ENCODE peak calls at places on chromosomes 7 and 10, in four cellular contexts. G is B cell, L is GM13976, C is RWPE1. W is an unnamed sample.
A peak's percentile ranks its signal among the peaks of the same experiment; 100 is the strongest.

GRCh38 chr7:156490021-156490800 is 150.4 kb upstream of the RNF32 start:
- DNase-seq in G (no peak), L (no peak), C (no peak), W (no peak)

GRCh38 chr7:13850185-13850752 is 139.2 kb downstream of the ETV1 start:
- DNase-seq in G (no peak), C (peak; percentile 87), L (peak; percentile 22), W (no peak)

GRCh38 chr10:120841522-120842189 is 9.5 kb upstream of the WDR11 start:
- DNase-seq in G (no peak), L (no peak), C (no peak), W (no peak)

GRCh38 chr10:45160266-45160665 is 155.1 kb downstream of the OR13A1 start:
- DNase-seq in G (no peak), L (no peak), C (peak; percentile 17), W (no peak)

GRCh38 chr7:36287371-36288241 is 102.1 kb upstream of the ANLN start:
- DNase-seq in G (peak; percentile 57), C (no peak), L (no peak), W (no peak)

GRCh38 chr10:68332259-68333057 is at the start of gene PBLD:
- DNase-seq in G (peak; percentile 42), C (peak; percentile 66), L (peak; percentile 50), W (peak; percentile 77)

GRCh38 chr10:86415583-86415982 is 49.0 kb upstream of the GRID1 start:
- DNase-seq in L (no peak), C (no peak), G (no peak), W (no peak)

GRCh38 chr7:25970381-25970780 is 181.6 kb upstream of the NFE2L3 start:
- DNase-seq in G (no peak), C (no peak), L (no peak), W (no peak)

GRCh38 chr10:83176901-83177300 is 962.4 kb upstream of the GHITM start:
- DNase-seq in G (no peak), L (no peak), C (no peak), W (no peak)

GRCh38 chr7:140677496-140677895 is 4.8 kb downstream of the ADCK2 start:
- DNase-seq in G (no peak), L (no peak), C (no peak), W (no peak)

DNA sequence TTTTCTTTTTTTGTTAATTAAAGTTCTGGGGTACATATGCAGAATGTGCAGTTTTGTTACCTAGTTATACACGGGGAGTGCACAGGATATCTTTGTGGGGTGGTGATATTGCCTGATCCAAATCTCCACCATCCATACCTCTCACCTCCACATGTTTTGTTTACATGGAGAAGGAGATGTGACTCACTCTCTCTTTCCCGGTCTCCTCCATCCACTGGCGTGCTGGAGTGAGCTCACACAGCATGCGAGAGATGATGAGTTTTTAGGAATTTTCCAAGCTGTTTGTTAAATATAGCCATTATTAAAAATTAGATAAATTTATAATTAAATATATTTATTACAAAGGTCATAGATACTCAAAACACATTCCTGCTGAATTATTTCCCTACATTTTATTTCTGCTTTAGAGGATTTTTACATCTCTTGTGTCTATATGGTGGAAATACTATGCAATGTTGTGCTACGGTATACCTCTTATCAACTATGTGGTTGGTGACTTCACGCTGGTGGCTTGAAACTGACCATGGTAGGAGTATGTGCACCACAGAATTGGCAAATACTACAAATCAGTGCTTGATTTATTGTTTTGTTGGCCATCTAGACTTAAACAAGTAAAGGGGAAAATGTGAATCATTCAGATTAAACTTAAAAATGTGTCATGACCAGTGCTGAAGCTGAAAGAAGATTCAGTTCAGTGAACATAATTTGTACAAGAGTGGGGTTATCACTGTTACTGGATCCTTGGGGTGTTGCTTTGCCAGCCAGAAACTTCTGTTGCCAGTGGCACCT is 107.9 kb upstream of the FAM180A start:
- DNase-seq in G (no peak), C (peak; percentile 5), L (no peak), W (no peak)
- TF ChIP-seq CTCF in G (no peak), C (no peak), L (no peak), W (no peak)

GRCh38 chr10:78850611-78851010 is 218.2 kb upstream of the ZMIZ1 start:
- DNase-seq in C (no peak), L (no peak), G (no peak), W (no peak)

GRCh38 chr10:78852856-78853255 is 215.9 kb upstream of the ZMIZ1 start:
- DNase-seq in C (no peak), L (peak; percentile 39), G (no peak), W (no peak)

GRCh38 chr10:78852447-78852846 is 216.3 kb upstream of the ZMIZ1 start:
- DNase-seq in C (no peak), G (no peak), L (no peak), W (no peak)

GRCh38 chr10:78849731-78850130 is 219.0 kb upstream of the ZMIZ1 start:
- DNase-seq in C (no peak), G (no peak), L (no peak), W (no peak)

DNA sequence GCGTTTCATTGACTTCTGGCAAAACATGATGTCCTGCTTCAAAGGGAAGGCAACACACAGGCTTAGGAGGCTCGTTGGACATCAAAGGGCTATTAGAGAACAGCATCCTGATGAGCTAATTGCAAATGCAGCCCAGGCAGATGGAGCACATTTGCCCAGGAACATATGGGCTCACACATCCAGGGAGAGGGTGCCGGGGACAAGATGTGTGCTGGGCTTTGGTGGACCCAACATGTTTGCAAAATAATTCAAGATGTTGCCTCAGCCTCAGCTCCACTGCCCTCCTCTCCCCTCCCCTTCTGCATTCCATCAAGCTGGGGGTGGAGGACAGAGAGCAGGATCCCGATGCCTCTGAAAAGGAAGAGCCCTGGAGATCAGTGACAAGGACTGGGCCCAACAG is 217.1 kb upstream of the ZMIZ1 start:
- DNase-seq in L (no peak), G (no peak), C (no peak), W (no peak)
- TF ChIP-seq CTCF in L (no peak), G (no peak), C (no peak), W (no peak)

DNA sequence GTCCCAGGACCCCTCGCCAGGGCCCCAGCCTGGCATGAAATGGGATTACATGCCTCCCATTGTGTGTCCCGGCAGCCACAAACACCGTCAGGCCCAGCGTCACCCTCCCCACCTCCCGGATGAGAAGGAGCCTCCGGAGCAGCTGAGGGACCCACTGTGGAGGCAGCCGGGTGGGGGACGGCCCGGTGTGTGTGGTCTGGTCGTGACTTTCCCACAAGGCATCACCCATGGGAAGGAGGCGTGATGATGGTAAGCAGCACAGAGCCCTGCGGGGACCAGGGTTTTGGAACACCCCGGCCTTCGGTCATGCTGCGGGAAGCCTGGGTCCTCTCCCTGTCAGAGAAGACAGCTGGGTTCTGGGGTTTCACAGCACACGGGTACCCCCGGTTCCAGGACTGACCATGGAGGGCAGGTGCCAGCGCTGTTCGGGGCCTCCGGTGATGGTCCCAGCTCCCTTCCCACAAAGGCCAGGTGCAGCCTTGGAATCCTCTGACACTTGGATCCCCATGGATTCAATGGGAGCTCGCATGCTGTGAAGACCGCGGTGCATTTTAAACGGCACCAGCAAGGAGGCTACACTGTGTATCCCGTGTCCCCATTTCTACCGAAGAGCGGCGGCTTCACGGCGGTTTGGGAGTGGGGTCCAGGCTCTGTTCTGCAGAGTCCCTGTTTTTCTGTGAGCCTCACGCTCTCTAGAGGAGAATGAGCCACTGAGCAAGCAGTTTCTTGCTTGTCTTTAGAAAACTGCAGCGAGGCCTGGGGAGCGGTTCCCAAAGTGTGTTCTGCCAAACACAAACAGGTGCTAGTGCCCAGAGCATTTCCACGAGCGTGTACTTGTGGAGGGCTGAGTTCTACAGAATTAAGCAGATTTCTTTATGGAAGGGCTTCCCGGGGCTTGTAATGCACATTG is 336.0 kb downstream of the ADARB2 start:
- DNase-seq in C (no peak), G (no peak), L (no peak), W (no peak)
- TF ChIP-seq CTCF in C (no peak), G (no peak), L (no peak), W (no peak)

GRCh38 chr7:34087892-34088891 is 182.9 kb downstream of the BMPER start:
- DNase-seq in C (no peak), G (no peak), L (no peak), W (no peak)
- TF ChIP-seq CTCF in C (peak; percentile 38), G (no peak), L (peak; percentile 48), W (peak; percentile 71)